ENCODE peak calls at places on chromosomes 3 and 15, in nine cellular contexts. A is astrocyte of the spinal cord, P is fibroblast of lung, W is right lobe of liver, N is progenitor cell of endocrine pancreas, G is GM13976, K is left ventricle myocardium inferior, X is AG04450, E is RWPE2. S is an unnamed sample.

GRCh38 chr15:67836477-67836876 is 3.4 kb downstream of the RNU6-1 start:
- DNase-seq in A (peak), P (peak), W (no peak), N (no peak), G (peak), K (peak), X (no peak), E (peak), S (no peak)

GRCh38 chr3:144175644-144176425 is 204.2 kb downstream of the DIPK2A start:
- DNase-seq in A (no peak), P (no peak), W (no peak), N (no peak), G (no peak), K (no peak), X (no peak), E (no peak), S (no peak)

GRCh38 chr3:22713936-22714335 is 489.2 kb upstream of the UBE2E2 start:
- DNase-seq in A (peak), P (peak), W (no peak), N (no peak), G (no peak), K (no peak), X (no peak), E (no peak), S (no peak)

GRCh38 chr15:95644476-95644875 is 686.0 kb upstream of the NR2F2 start:
- DNase-seq in A (no peak), P (peak), W (no peak), N (no peak), G (no peak), K (no peak), X (no peak), E (no peak), S (no peak)

GRCh38 chr15:99408236-99409096 is 157.2 kb downstream of the LRRC28 start:
- DNase-seq in A (peak), P (peak), W (no peak), N (no peak), G (peak), K (peak), X (peak), E (no peak), S (peak)

GRCh38 chr3:47086071-47086470 is 77.8 kb downstream of the SETD2 start:
- DNase-seq in A (no peak), P (no peak), W (no peak), N (no peak), G (no peak), K (no peak), X (no peak), E (no peak), S (no peak)

GRCh38 chr15:43102181-43102580 is 3.7 kb downstream of the UBR1 start:
- DNase-seq in A (no peak), P (no peak), W (no peak), N (no peak), G (no peak), K (no peak), X (no peak), E (no peak), S (no peak)

GRCh38 chr3:147313513-147313912 is 92.8 kb downstream of the ZIC4 start:
- DNase-seq in A (no peak), P (no peak), W (no peak), N (no peak), G (no peak), K (no peak), X (no peak), E (no peak), S (no peak)

GRCh38 chr3:15064299-15064834 is 748 bp downstream of the MRPS25 start:
- DNase-seq in A (peak), P (peak), W (no peak), N (no peak), G (peak), K (no peak), X (no peak), E (no peak), S (no peak)

GRCh38 chr15:65310431-65311137 is 6.1 kb downstream of the RNU5B-1 start:
- DNase-seq in A (no peak), P (peak), W (peak), N (no peak), G (no peak), K (no peak), X (no peak), E (no peak), S (no peak)

GRCh38 chr15:78103406-78104118 is 11.2 kb downstream of the SH2D7 start:
- DNase-seq in A (no peak), P (no peak), W (peak), N (no peak), G (peak), K (peak), X (no peak), E (peak), S (peak)

GRCh38 chr15:22908830-22909229 is 70.4 kb downstream of the NIPA2 start:
- DNase-seq in A (no peak), P (no peak), W (no peak), N (no peak), G (no peak), K (no peak), X (no peak), E (peak), S (no peak)

GRCh38 chr3:70774641-70775040 is 462.2 kb upstream of the MDFIC2 start:
- DNase-seq in A (no peak), P (no peak), W (no peak), N (no peak), G (no peak), K (no peak), X (no peak), E (no peak), S (no peak)

GRCh38 chr3:22159004-22159695 is 408.1 kb upstream of the ZNF385D start:
- DNase-seq in A (no peak), P (no peak), W (no peak), N (no peak), G (no peak), K (no peak), X (no peak), E (no peak), S (no peak)

GRCh38 chr3:128988286-128988685 is 5.6 kb downstream of the CFAP92 start:
- DNase-seq in A (no peak), P (no peak), W (no peak), N (no peak), G (no peak), K (no peak), X (no peak), E (no peak), S (no peak)

GRCh38 chr3:45035441-45036301 is 9.6 kb downstream of the CLEC3B start:
- DNase-seq in A (peak), P (peak), W (peak), N (no peak), G (no peak), K (no peak), X (no peak), E (no peak), S (peak)

GRCh38 chr15:52252781-52253180 is 42.8 kb downstream of the MYO5C start:
- DNase-seq in A (peak), P (peak), W (no peak), N (no peak), G (no peak), K (no peak), X (peak), E (no peak), S (no peak)

GRCh38 chr15:100937171-100937570 is 18.0 kb downstream of the LRRK1 start:
- DNase-seq in A (no peak), P (no peak), W (no peak), N (no peak), G (no peak), K (no peak), X (no peak), E (no peak), S (no peak)

GRCh38 chr15:28012231-28012630 is 86.9 kb downstream of the OCA2 start:
- DNase-seq in A (no peak), P (no peak), W (no peak), N (no peak), G (no peak), K (no peak), X (no peak), E (no peak), S (no peak)

GRCh38 chr15:52440414-52440813 is 88.3 kb downstream of the MYO5A start:
- DNase-seq in A (peak), P (no peak), W (no peak), N (no peak), G (no peak), K (no peak), X (no peak), E (no peak), S (no peak)

GRCh38 chr15:92683511-92683834 is 27.9 kb upstream of the FAM174B start:
- DNase-seq in A (peak), P (peak), W (peak), N (peak), G (no peak), K (peak), X (no peak), E (no peak), S (no peak)

GRCh38 chr3:181711325-181712135 is at the start of gene SOX2:
- DNase-seq in A (peak), P (no peak), W (peak), N (peak), G (peak), K (peak), X (no peak), E (no peak), S (peak)

GRCh38 chr3:8593022-8593817 is 51.4 kb downstream of the SSUH2 start:
- DNase-seq in A (no peak), P (peak), W (no peak), N (no peak), G (no peak), K (no peak), X (no peak), E (no peak), S (no peak)

GRCh38 chr15:42650208-42651066 is 75.0 kb downstream of the STARD9 start:
- DNase-seq in A (peak), P (peak), W (peak), N (peak), G (peak), K (peak), X (peak), E (no peak), S (peak)

GRCh38 chr3:72836923-72837322 is 11.3 kb downstream of the SHQ1 start:
- DNase-seq in A (peak), P (no peak), W (peak), N (no peak), G (no peak), K (peak), X (no peak), E (no peak), S (no peak)

GRCh38 chr3:126180477-126181397 is at the start of gene ALDH1L1:
- DNase-seq in A (peak), P (peak), W (peak), N (peak), G (no peak), K (peak), X (no peak), E (peak), S (no peak)

GRCh38 chr15:84987949-84988624 is 6.4 kb downstream of the PDE8A start:
- DNase-seq in A (no peak), P (no peak), W (no peak), N (no peak), G (no peak), K (no peak), X (no peak), E (no peak), S (no peak)

GRCh38 chr3:66211779-66212178 is 9.0 kb upstream of the SLC25A26 start:
- DNase-seq in A (no peak), P (no peak), W (no peak), N (no peak), G (no peak), K (no peak), X (no peak), E (no peak), S (no peak)

GRCh38 chr3:58173670-58174472 is 36.9 kb downstream of the DNASE1L3 start:
- DNase-seq in A (no peak), P (no peak), W (peak), N (peak), G (peak), K (peak), X (no peak), E (no peak), S (peak)

GRCh38 chr15:22786868-22787698 is 639 bp downstream of the NIPA1 start:
- DNase-seq in A (peak), P (peak), W (no peak), N (peak), G (peak), K (no peak), X (no peak), E (no peak), S (no peak)

GRCh38 chr3:42148982-42149432 is 57.9 kb downstream of the TRAK1 start:
- DNase-seq in A (peak), P (peak), W (no peak), N (peak), G (no peak), K (peak), X (peak), E (no peak), S (no peak)

GRCh38 chr3:171516765-171517164 is 56.6 kb upstream of the TNIK start:
- DNase-seq in A (no peak), P (no peak), W (no peak), N (no peak), G (no peak), K (no peak), X (no peak), E (no peak), S (no peak)

GRCh38 chr3:171508676-171509075 is 48.5 kb upstream of the TNIK start:
- DNase-seq in A (no peak), P (no peak), W (no peak), N (no peak), G (no peak), K (no peak), X (no peak), E (no peak), S (no peak)

GRCh38 chr3:171511450-171511849 is 51.2 kb upstream of the TNIK start:
- DNase-seq in A (no peak), P (no peak), W (no peak), N (no peak), G (no peak), K (no peak), X (no peak), E (no peak), S (no peak)

DNA sequence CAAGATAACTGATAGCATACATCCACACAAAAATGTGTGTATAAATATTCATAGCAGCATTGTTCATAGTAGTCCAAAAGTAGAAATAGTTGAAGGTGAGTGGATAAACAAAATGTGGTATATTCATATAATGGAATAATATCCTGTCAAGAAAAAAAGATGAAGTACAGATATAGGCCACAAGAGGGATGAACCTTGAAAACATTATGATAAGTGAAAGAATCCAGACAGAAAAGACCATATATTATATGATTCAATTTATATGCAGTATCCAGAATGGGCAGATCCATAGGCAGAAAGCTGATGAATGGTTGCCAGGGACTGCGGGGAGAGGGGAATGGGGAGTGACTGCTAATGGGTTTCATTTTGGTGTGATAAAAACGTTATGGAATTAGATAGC is 54.3 kb upstream of the TNIK start:
- DNase-seq in A (no peak), P (no peak), W (no peak), N (no peak), G (no peak), K (no peak), X (no peak), E (no peak), S (no peak)
- TF ChIP-seq CTCF in A (no peak), P (no peak), W (no peak), N (no peak), G (no peak), K (no peak), X (peak), E (no peak), S (no peak)

GRCh38 chr15:29398907-29399306 is 129.3 kb upstream of the NSMCE3 start:
- DNase-seq in A (no peak), P (no peak), W (no peak), N (no peak), G (no peak), K (no peak), X (no peak), E (no peak), S (no peak)

GRCh38 chr15:29401644-29402043 is 132.0 kb upstream of the NSMCE3 start:
- DNase-seq in A (no peak), P (no peak), W (no peak), N (no peak), G (no peak), K (no peak), X (no peak), E (no peak), S (no peak)

GRCh38 chr15:29405564-29405963 is 135.9 kb upstream of the NSMCE3 start:
- DNase-seq in A (no peak), P (no peak), W (no peak), N (no peak), G (no peak), K (no peak), X (no peak), E (no peak), S (no peak)

GRCh38 chr15:29400701-29401100 is 131.1 kb upstream of the NSMCE3 start:
- DNase-seq in A (no peak), P (no peak), W (no peak), N (no peak), G (no peak), K (no peak), X (no peak), E (no peak), S (no peak)

GRCh38 chr15:29403778-29404177 is 134.2 kb upstream of the NSMCE3 start:
- DNase-seq in A (no peak), P (no peak), W (no peak), N (no peak), G (no peak), K (no peak), X (no peak), E (no peak), S (no peak)
- TF ChIP-seq CTCF in A (no peak), P (no peak), W (no peak), N (peak), G (no peak), K (no peak), X (no peak), E (peak), S (no peak)

GRCh38 chr15:58933311-58934113 is at the start of gene SLTM:
- DNase-seq in A (peak), P (peak), W (peak), N (peak), G (peak), K (peak), X (peak), E (peak), S (peak)

GRCh38 chr15:58931985-58932384 is 1.5 kb downstream of the SLTM start:
- DNase-seq in A (peak), P (peak), W (no peak), N (no peak), G (peak), K (no peak), X (no peak), E (no peak), S (peak)

GRCh38 chr15:58934521-58934920 is 1.0 kb upstream of the SLTM start:
- DNase-seq in A (no peak), P (no peak), W (no peak), N (no peak), G (no peak), K (no peak), X (no peak), E (no peak), S (no peak)

GRCh38 chr15:58934114-58934447 is 602 bp upstream of the SLTM start:
- DNase-seq in A (no peak), P (no peak), W (no peak), N (no peak), G (no peak), K (no peak), X (no peak), E (no peak), S (no peak)

DNA sequence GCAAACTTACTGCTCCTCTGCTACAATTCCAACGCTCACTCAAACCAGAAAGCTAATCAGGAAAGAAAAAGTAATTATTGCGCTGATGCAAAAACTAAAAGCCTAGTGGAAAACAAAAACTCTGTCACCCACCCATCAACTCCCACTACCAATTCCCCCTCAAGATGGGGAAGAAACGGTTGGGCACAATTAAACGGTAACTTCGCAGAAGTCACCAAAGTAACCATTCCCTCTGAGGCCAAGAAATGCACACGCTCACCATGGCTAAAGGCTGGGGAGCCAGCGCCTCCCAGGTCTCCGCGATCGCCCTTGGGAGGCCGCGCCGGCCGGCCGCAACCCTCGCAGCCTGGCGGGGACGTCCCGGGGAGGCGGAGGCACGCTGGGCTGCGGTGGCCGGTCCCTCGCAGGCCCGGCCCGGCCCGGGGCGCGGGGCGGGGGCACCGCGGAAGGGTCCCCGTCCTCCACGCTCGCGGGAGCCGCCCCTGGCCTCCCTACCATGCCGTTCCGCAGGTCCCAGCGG is 628 bp downstream of the SLTM start:
- DNase-seq in A (peak), P (peak), W (no peak), N (no peak), G (no peak), K (no peak), X (no peak), E (no peak), S (no peak)
- TF ChIP-seq CTCF in A (no peak), P (no peak), W (no peak), N (no peak), G (no peak), K (no peak), X (no peak), E (no peak), S (no peak)

DNA sequence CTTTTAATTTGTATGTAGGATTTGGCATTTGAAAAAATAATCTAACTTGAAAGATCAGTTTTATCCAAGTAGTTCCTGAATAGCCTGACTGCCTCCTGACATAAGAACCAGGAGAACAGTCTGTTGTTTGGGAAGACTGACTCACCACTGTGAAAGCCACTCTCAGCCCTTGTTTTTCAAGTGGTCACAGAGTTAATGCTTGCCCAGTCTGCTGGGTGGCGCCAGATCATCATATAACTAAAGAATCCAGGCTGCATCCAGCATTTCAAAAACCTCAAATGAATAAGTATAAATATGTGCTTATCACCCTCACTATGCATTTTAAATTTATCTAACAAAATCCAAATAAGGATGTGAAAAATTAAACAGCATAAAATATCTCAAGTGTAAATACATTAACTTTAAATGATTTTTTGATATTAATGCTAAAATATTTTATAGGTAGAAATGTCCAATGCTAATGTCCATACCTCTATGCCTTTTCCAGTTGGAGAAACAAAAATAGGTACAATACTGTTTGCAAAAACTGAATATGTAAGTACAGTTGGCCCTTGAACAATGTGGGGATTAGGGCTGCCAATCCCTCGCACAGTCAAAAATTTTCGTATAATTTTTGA is 26.9 kb upstream of the ZBBX start:
- DNase-seq in A (peak), P (peak), W (no peak), N (peak), G (no peak), K (no peak), X (peak), E (no peak), S (peak)
- TF ChIP-seq CTCF in A (peak), P (peak), W (peak), N (peak), G (peak), K (peak), X (peak), E (peak), S (peak)

GRCh38 chr3:62669161-62669560 is 206.1 kb downstream of the CADPS start:
- DNase-seq in A (no peak), P (no peak), W (no peak), N (no peak), G (no peak), K (no peak), X (no peak), E (no peak), S (no peak)

GRCh38 chr3:62670351-62670750 is 204.9 kb downstream of the CADPS start:
- DNase-seq in A (no peak), P (peak), W (no peak), N (no peak), G (no peak), K (no peak), X (no peak), E (no peak), S (no peak)

GRCh38 chr3:62667714-62668113 is 207.5 kb downstream of the CADPS start:
- DNase-seq in A (no peak), P (no peak), W (no peak), N (no peak), G (no peak), K (no peak), X (no peak), E (no peak), S (no peak)

GRCh38 chr3:62662680-62663079 is 212.5 kb downstream of the CADPS start:
- DNase-seq in A (no peak), P (no peak), W (no peak), N (no peak), G (no peak), K (no peak), X (no peak), E (no peak), S (no peak)

GRCh38 chr3:62665627-62666433 is 209.4 kb downstream of the CADPS start:
- DNase-seq in A (peak), P (peak), W (peak), N (peak), G (peak), K (peak), X (no peak), E (peak), S (peak)
- TF ChIP-seq CTCF in A (peak), P (peak), W (peak), N (peak), G (peak), K (peak), X (peak), E (peak), S (peak)

S was measured in GM10248.